ENCODE peak calls at places on chromosomes 7 and 10, in four cellular contexts. D, E, U and B are unnamed samples.

GRCh38 chr7:120089968-120090367 is 183.0 kb upstream of the KCND2 start:
- DNase-seq in E (no peak), D (no peak), U (no peak), B (no peak)

GRCh38 chr10:133139561-133140065 is 20.4 kb upstream of the KNDC1 start:
- DNase-seq in U (no peak), E (no peak), D (no peak), B (no peak)

GRCh38 chr7:157020514-157021070 is 10.1 kb upstream of the MNX1 start:
- DNase-seq in U (no peak), E (no peak), D (no peak), B (no peak)

GRCh38 chr7:108415821-108416536 is 40.3 kb downstream of the NRCAM start:
- DNase-seq in U (peak; percentile 66), D (no peak), E (no peak), B (no peak)

GRCh38 chr7:34488766-34489165 is 169.3 kb upstream of the NPSR1 start:
- DNase-seq in D (no peak), U (no peak), E (no peak), B (no peak)

GRCh38 chr10:73647875-73648228 is 6.6 kb upstream of the MYOZ1 start:
- DNase-seq in E (no peak), U (no peak), D (no peak), B (no peak)

GRCh38 chr10:13716161-13717071 is 129.7 kb downstream of the PRPF18 start:
- DNase-seq in U (no peak), E (no peak), D (no peak), B (no peak)

GRCh38 chr10:84743483-84743882 is 415.1 kb downstream of the CCSER2 start:
- DNase-seq in E (no peak), D (no peak), U (no peak), B (no peak)

GRCh38 chr7:134691820-134692705 is 45.4 kb downstream of the BPGM start:
- DNase-seq in D (no peak), U (no peak), E (no peak), B (no peak)

GRCh38 chr7:101862280-101863220 is 45.1 kb downstream of the CUX1 start:
- DNase-seq in D (no peak), U (no peak), E (no peak), B (no peak)